ENCODE peak calls at places on chromosomes 6 and 20, in five cellular contexts. W, L, I, E and R are unnamed samples.

GRCh38 chr6:74731921-74732320 is 473.9 kb downstream of the COL12A1 start:
- DNase-seq in W (no peak), L (no peak), I (no peak), E (no peak), R (no peak)

GRCh38 chr20:4087923-4088322 is 72.6 kb upstream of the RNF24 start:
- DNase-seq in W (no peak), L (peak), I (no peak), E (no peak), R (no peak)

GRCh38 chr6:44795326-44795725 is 407.8 kb downstream of the CDC5L start:
- DNase-seq in W (no peak), L (no peak), I (no peak), E (no peak), R (no peak)

GRCh38 chr20:50192364-50193168 is 1.9 kb downstream of the CEBPB start:
- DNase-seq in W (peak), L (peak), I (peak), E (peak), R (peak)

GRCh38 chr6:167710521-167710920 is 116.2 kb upstream of the AFDN start:
- DNase-seq in W (no peak), L (no peak), I (no peak), E (no peak), R (peak)

GRCh38 chr6:167453082-167453446 is 128.2 kb downstream of the TTLL2 start:
- DNase-seq in W (no peak), L (no peak), I (no peak), E (no peak), R (no peak)

GRCh38 chr20:23879328-23879798 is at the start of gene CST5:
- DNase-seq in W (no peak), L (no peak), I (no peak), E (no peak), R (no peak)

GRCh38 chr6:37624606-37625574 is 72.8 kb downstream of the MDGA1 start:
- DNase-seq in W (no peak), L (no peak), I (peak), E (peak), R (no peak)

GRCh38 chr6:166473886-166474596 is 91.3 kb upstream of the MPC1 start:
- DNase-seq in W (no peak), L (no peak), I (no peak), E (no peak), R (no peak)

GRCh38 chr6:111871725-111872520 is 1.3 kb downstream of the FYN start:
- DNase-seq in W (no peak), L (peak), I (peak), E (no peak), R (no peak)

GRCh38 chr20:3890410-3890751 is 1.2 kb downstream of the PANK2 start:
- DNase-seq in W (no peak), L (no peak), I (peak), E (no peak), R (no peak)

GRCh38 chr20:50251992-50252491 is 61.4 kb downstream of the CEBPB start:
- DNase-seq in W (no peak), L (no peak), I (peak), E (no peak), R (no peak)

GRCh38 chr20:2131366-2131765 is 29.7 kb downstream of the STK35 start:
- DNase-seq in W (no peak), L (no peak), I (peak), E (no peak), R (no peak)

GRCh38 chr20:59013959-59014608 is 5.1 kb upstream of the TUBB1 start:
- DNase-seq in W (no peak), L (no peak), I (peak), E (peak), R (no peak)

GRCh38 chr6:42704251-42704936 is 18.0 kb downstream of the PRPH2 start:
- DNase-seq in W (no peak), L (no peak), I (peak), E (peak), R (no peak)

GRCh38 chr6:32967151-32968091 is 973 bp upstream of the BRD2 start:
- DNase-seq in W (peak), L (no peak), I (peak), E (no peak), R (no peak)

GRCh38 chr20:44720994-44721784 is 6.0 kb downstream of the CCN5 start:
- DNase-seq in W (no peak), L (peak), I (peak), E (no peak), R (no peak)

GRCh38 chr20:39778847-39779641 is 816.9 kb downstream of the DHX35 start:
- DNase-seq in W (no peak), L (no peak), I (peak), E (no peak), R (no peak)

GRCh38 chr6:141403827-141404226 is 728.9 kb upstream of the GJE1 start:
- DNase-seq in W (no peak), L (no peak), I (peak), E (no peak), R (no peak)

GRCh38 chr6:73610444-73611275 is 43.1 kb downstream of the SLC17A5 start:
- DNase-seq in W (peak), L (no peak), I (peak), E (no peak), R (no peak)

GRCh38 chr6:142374965-142375733 is 73.3 kb downstream of the ADGRG6 start:
- DNase-seq in W (no peak), L (no peak), I (peak), E (no peak), R (no peak)

GRCh38 chr6:143754204-143754603 is 76.4 kb downstream of the PHACTR2 start:
- DNase-seq in W (no peak), L (no peak), I (no peak), E (no peak), R (no peak)

GRCh38 chr20:50284811-50285375 is 94.3 kb downstream of the CEBPB start:
- DNase-seq in W (no peak), L (no peak), I (no peak), E (peak), R (no peak)

GRCh38 chr20:63027425-63028389 is 20.9 kb upstream of the BHLHE23 start:
- DNase-seq in W (no peak), L (no peak), I (no peak), E (peak), R (no peak)

GRCh38 chr20:48463096-48463710 is 364.6 kb downstream of the PREX1 start:
- DNase-seq in W (no peak), L (no peak), I (no peak), E (no peak), R (no peak)

GRCh38 chr6:67680297-67680932 is 954.7 kb upstream of the ADGRB3 start:
- DNase-seq in W (no peak), L (no peak), I (peak), E (no peak), R (no peak)

GRCh38 chr6:104625536-104625935 is 234.2 kb downstream of the HACE1 start:
- DNase-seq in W (no peak), L (no peak), I (peak), E (no peak), R (no peak)

GRCh38 chr20:34195355-34195754 is 45.9 kb upstream of the ASIP start:
- DNase-seq in W (no peak), L (no peak), I (no peak), E (no peak), R (no peak)

GRCh38 chr20:22814475-22815205 is 220.5 kb upstream of the SSTR4 start:
- DNase-seq in W (no peak), L (no peak), I (peak), E (no peak), R (no peak)

GRCh38 chr20:44580581-44581268 is 1.7 kb upstream of the PKIG start:
- DNase-seq in W (no peak), L (no peak), I (no peak), E (no peak), R (no peak)

GRCh38 chr6:168009331-168009730 is 11.9 kb downstream of the KIF25 start:
- DNase-seq in W (no peak), L (no peak), I (no peak), E (no peak), R (no peak)

GRCh38 chr6:22959571-22959970 is 390.2 kb downstream of the HDGFL1 start:
- DNase-seq in W (no peak), L (no peak), I (no peak), E (no peak), R (no peak)

GRCh38 chr6:125747589-125748533 is 1.6 kb upstream of the HEY2 start:
- DNase-seq in W (peak), L (peak), I (no peak), E (peak), R (peak)

GRCh38 chr6:15303920-15304291 is 58.0 kb downstream of the JARID2 start:
- DNase-seq in W (no peak), L (no peak), I (no peak), E (no peak), R (no peak)

GRCh38 chr6:29728173-29728879 is 5.1 kb downstream of the HLA-F start:
- DNase-seq in W (no peak), L (no peak), I (no peak), E (no peak), R (no peak)

GRCh38 chr20:3051385-3052019 is 5.7 kb downstream of the MRPS26 start:
- DNase-seq in W (peak), L (no peak), I (no peak), E (no peak), R (no peak)

GRCh38 chr6:165804331-165805066 is 141.5 kb upstream of the PDE10A start:
- DNase-seq in W (no peak), L (no peak), I (no peak), E (no peak), R (no peak)

GRCh38 chr6:152380993-152381898 is 255.9 kb downstream of the SYNE1 start:
- DNase-seq in W (no peak), L (peak), I (peak), E (peak), R (peak)
- H3K4me3 ChIP-seq in W (peak), L (peak), I (peak), E (peak), R (peak)

GRCh38 chr6:46170357-46171289 is at the start of gene ENPP5:
- DNase-seq in W (peak), L (peak), I (peak), E (peak), R (peak)
- H3K4me3 ChIP-seq in W (peak), L (peak), I (peak), E (peak), R (peak)

GRCh38 chr20:36645998-36646397 is at the start of gene SLA2:
- DNase-seq in W (no peak), L (no peak), I (no peak), E (peak), R (no peak)
- H3K4me3 ChIP-seq in W (no peak), L (peak), I (no peak), E (no peak), R (peak)

GRCh38 chr6:6690144-6690483 is 101.6 kb downstream of the LY86 start:
- DNase-seq in W (no peak), L (no peak), I (no peak), E (no peak), R (no peak)

GRCh38 chr6:6689413-6690143 is 101.1 kb downstream of the LY86 start:
- DNase-seq in W (no peak), L (no peak), I (peak), E (no peak), R (no peak)

GRCh38 chr6:6686748-6687601 is 98.5 kb downstream of the LY86 start:
- DNase-seq in W (peak), L (peak), I (peak), E (peak), R (peak)

GRCh38 chr6:6688951-6689350 is 100.4 kb downstream of the LY86 start:
- DNase-seq in W (no peak), L (no peak), I (no peak), E (no peak), R (no peak)

DNA sequence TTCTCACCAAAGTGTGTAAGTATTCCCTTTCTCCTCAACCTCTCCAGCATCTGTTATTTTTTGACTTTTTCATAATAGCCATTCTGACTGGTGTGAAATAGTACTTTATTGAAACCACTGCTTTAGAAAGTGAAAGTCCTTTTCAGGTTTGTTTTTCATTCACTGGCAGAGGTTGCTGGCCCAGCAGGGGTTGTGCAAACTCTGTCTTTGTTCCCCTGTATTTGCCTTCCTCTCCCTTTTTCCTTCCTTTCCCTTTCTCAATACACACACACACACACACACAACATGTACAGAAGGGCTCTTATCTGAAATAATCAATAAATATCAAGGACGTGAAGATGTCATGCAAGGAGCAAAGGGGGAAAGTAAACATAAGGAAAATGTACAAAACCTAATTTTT is 99.8 kb downstream of the LY86 start:
- DNase-seq in W (peak), L (no peak), I (peak), E (no peak), R (no peak)
- H3K4me3 ChIP-seq in W (no peak), L (no peak), I (no peak), E (no peak), R (no peak)

GRCh38 chr6:156658186-156658585 is 119.0 kb upstream of the ARID1B start:
- DNase-seq in W (no peak), L (no peak), I (peak), E (no peak), R (no peak)
- H3K4me3 ChIP-seq in W (no peak), L (peak), I (no peak), E (peak), R (peak)

GRCh38 chr6:7939186-7939863 is 28.7 kb upstream of the TXNDC5 start:
- DNase-seq in W (no peak), L (no peak), I (no peak), E (no peak), R (no peak)
- H3K4me3 ChIP-seq in W (no peak), L (no peak), I (no peak), E (no peak), R (no peak)

GRCh38 chr6:132858750-132859149 is 44.4 kb downstream of the RPS12 start:
- DNase-seq in W (no peak), L (no peak), I (no peak), E (no peak), R (no peak)

GRCh38 chr6:132863895-132864294 is 49.5 kb downstream of the RPS12 start:
- DNase-seq in W (no peak), L (no peak), I (no peak), E (no peak), R (no peak)

GRCh38 chr6:132865364-132865763 is 51.0 kb downstream of the RPS12 start:
- DNase-seq in W (no peak), L (no peak), I (no peak), E (no peak), R (no peak)

DNA sequence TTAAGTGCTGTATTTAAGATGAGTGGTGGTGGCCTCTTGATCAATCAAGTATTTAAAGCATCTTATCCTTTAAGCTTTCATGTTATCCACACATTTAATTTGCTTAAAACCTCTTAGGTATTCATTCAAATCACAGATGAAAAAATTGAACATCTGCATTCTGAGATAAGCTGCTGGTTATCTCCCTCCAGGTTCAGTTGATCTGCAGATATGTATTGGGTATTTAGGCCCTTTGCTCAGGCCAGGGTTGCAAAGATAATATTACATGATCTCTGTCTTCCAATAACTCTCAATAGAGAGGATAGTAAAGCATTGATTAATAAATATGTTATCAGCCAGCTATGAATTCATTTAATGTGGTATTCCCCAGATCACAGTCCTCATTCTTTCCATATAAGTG is 45.9 kb downstream of the RPS12 start:
- DNase-seq in W (no peak), L (no peak), I (no peak), E (no peak), R (no peak)
- H3K4me3 ChIP-seq in W (no peak), L (no peak), I (no peak), E (no peak), R (no peak)

DNA sequence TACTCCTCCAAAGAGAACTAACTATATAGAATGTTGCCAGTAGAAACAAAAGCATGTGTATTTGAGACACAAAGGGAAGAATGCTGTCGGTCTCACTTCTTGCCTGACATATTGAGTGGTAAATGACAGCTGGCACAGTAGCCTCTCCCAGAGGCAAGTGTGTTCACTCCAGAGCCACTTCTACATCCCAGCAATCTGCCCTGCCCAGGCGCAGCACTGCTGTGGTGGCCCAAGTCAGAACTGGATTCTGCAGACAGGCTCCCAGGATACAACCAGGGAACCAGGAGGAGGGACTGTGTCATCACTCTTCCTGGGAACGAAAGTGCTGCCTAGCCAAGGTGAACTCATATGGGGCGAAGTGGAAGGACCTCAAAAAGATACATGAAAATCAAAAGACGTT is 103.2 kb upstream of the ARMC2 start:
- DNase-seq in W (no peak), L (peak), I (no peak), E (no peak), R (peak)
- H3K4me3 ChIP-seq in W (no peak), L (peak), I (no peak), E (no peak), R (no peak)

GRCh38 chr20:41139227-41140093 is 2.1 kb downstream of the PLCG1 start:
- DNase-seq in W (no peak), L (no peak), I (no peak), E (no peak), R (no peak)

GRCh38 chr20:41141153-41141815 is 3.9 kb downstream of the PLCG1 start:
- DNase-seq in W (no peak), L (no peak), I (peak), E (no peak), R (no peak)

GRCh38 chr20:41142241-41142640 is 4.9 kb downstream of the PLCG1 start:
- DNase-seq in W (no peak), L (no peak), I (no peak), E (no peak), R (no peak)

GRCh38 chr20:41138527-41139226 is 1.3 kb downstream of the PLCG1 start:
- DNase-seq in W (no peak), L (no peak), I (no peak), E (no peak), R (no peak)

DNA sequence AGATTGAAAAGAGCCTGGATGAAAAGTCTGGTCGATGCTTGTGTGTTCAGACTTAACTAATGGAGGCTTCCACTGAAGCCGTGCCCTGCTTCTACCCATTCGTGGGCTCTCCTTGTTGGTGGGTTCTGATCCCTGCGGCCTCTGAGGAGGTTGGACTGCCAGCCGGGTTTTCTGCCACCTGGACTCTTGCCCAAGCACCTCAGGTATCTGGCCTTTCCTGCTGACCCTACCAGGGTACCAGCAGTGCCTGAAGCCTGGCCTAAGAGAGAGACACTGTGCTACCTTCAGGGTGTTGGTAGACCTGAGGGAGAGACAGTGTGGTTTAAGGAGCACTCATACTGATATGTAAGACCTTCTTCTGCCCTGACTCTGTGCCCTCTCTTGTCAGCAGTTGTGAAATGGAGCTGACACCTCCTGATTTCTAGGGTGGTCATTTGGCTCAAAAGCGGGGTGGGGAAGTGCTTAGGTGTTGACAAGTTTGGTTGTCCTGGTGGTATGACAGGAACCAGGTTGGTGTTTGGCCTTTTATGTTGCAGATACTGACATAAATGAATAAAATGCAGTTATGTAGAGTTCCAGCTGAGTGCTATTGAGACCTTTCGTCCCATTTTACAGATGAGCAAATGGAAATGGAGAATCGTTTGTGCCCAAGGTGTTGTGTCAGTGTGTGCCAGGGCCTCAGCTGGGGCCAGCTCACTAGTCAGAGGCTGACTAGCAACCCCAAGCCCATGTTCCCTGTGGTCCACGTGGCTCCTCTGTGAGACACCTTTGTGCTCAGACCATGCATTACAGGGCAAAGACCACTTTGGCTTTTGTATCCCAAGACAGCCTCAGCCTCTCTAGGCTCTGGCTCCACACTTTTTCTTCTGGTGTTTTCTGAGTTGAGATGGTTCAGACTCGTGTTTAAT is 3.1 kb downstream of the PLCG1 start:
- DNase-seq in W (no peak), L (no peak), I (no peak), E (no peak), R (no peak)
- H3K4me3 ChIP-seq in W (no peak), L (peak), I (no peak), E (no peak), R (peak)

GRCh38 chr6:1389791-1390070 is 355 bp downstream of the FOXF2 start:
- DNase-seq in W (no peak), L (no peak), I (no peak), E (no peak), R (no peak)

GRCh38 chr6:1391692-1392309 is 2.4 kb downstream of the FOXF2 start:
- DNase-seq in W (no peak), L (peak), I (no peak), E (no peak), R (no peak)

GRCh38 chr6:1388927-1389790 is at the start of gene FOXF2:
- DNase-seq in W (no peak), L (peak), I (peak), E (no peak), R (no peak)

GRCh38 chr6:1390071-1390804 is 862 bp downstream of the FOXF2 start:
- DNase-seq in W (no peak), L (no peak), I (peak), E (no peak), R (peak)

GRCh38 chr6:1390805-1391511 is 1.6 kb downstream of the FOXF2 start:
- DNase-seq in W (no peak), L (peak), I (peak), E (no peak), R (peak)
- H3K4me3 ChIP-seq in W (no peak), L (peak), I (peak), E (no peak), R (peak)